ENCODE peak calls at places on chromosomes 13 and 19, in ten cellular contexts. Z is prostate gland, I is GM12878, E is transverse colon, R is GM12892, J is upper lobe of left lung, M is GM12891, B is suprapubic skin, G is breast epithelium, A is endothelial cell of umbilical vein. S is an unnamed sample.

GRCh38 chr13:112042496-112042895 is 24.5 kb upstream of the SOX1 start:
- DNase-seq in Z (no peak), I (no peak), E (no peak), R (no peak), J (no peak), M (no peak), B (no peak), G (no peak), A (no peak), S (no peak)

GRCh38 chr13:60759499-60759898 is 362.5 kb downstream of the TDRD3 start:
- DNase-seq in Z (peak; percentile 13), I (no peak), E (no peak), R (no peak), J (peak; percentile 22), M (no peak), B (no peak), G (no peak), A (peak; percentile 96), S (no peak)

GRCh38 chr13:106649495-106649894 is 81.6 kb upstream of the ARGLU1 start:
- DNase-seq in Z (no peak), I (no peak), E (peak; percentile 56), R (no peak), J (no peak), M (no peak), B (no peak), G (no peak), A (no peak), S (no peak)

GRCh38 chr19:17450264-17451075 is 2.0 kb upstream of the TMEM221 start:
- DNase-seq in Z (no peak), I (no peak), E (no peak), R (no peak), J (no peak), M (no peak), B (no peak), G (no peak), A (no peak), S (no peak)

GRCh38 chr19:15563325-15563794 is 51.7 kb upstream of the CYP4F8 start:
- DNase-seq in Z (peak; percentile 53), I (no peak), E (peak; percentile 54), R (no peak), J (no peak), M (no peak), B (no peak), G (no peak), A (no peak), S (no peak)

GRCh38 chr13:83117046-83117445 is 765.2 kb downstream of the SLITRK1 start:
- DNase-seq in Z (no peak), I (no peak), E (no peak), R (no peak), J (no peak), M (no peak), B (no peak), G (no peak), A (no peak), S (no peak)

GRCh38 chr13:27920677-27921420 is 1.0 kb downstream of the PDX1 start:
- DNase-seq in Z (no peak), I (no peak), E (no peak), R (peak; percentile 22), J (no peak), M (no peak), B (no peak), G (no peak), A (no peak), S (no peak)

GRCh38 chr19:1355974-1356865 is 27.5 kb upstream of the NDUFS7 start:
- DNase-seq in Z (peak; percentile 38), I (no peak), E (peak; percentile 43), R (no peak), J (no peak), M (no peak), B (no peak), G (no peak), A (peak; percentile 33), S (no peak)

GRCh38 chr19:43774103-43774939 is 6.5 kb downstream of the KCNN4 start:
- DNase-seq in Z (no peak), I (no peak), E (peak; percentile 78), R (no peak), J (peak; percentile 65), M (no peak), B (no peak), G (no peak), A (peak; percentile 70), S (peak; percentile 83)

GRCh38 chr13:50527612-50528509 is 315.6 kb downstream of the DLEU7 start:
- DNase-seq in Z (no peak), I (no peak), E (no peak), R (no peak), J (peak; percentile 36), M (no peak), B (no peak), G (no peak), A (no peak), S (no peak)

GRCh38 chr13:97332725-97333124 is 101.2 kb upstream of the RAP2A start:
- DNase-seq in Z (no peak), I (no peak), E (no peak), R (no peak), J (no peak), M (no peak), B (no peak), G (no peak), A (no peak), S (no peak)

GRCh38 chr13:72246396-72246795 is 379.4 kb upstream of the DACH1 start:
- DNase-seq in Z (no peak), I (no peak), E (no peak), R (no peak), J (no peak), M (no peak), B (no peak), G (no peak), A (no peak), S (no peak)

GRCh38 chr13:108269601-108270328 is at the start of gene TNFSF13B:
- DNase-seq in Z (no peak), I (peak; percentile 74), E (peak; percentile 57), R (peak; percentile 14), J (peak; percentile 68), M (peak; percentile 20), B (no peak), G (no peak), A (peak; percentile 18), S (peak; percentile 93)

GRCh38 chr13:51804295-51805172 is 571 bp upstream of the DHRS12 start:
- DNase-seq in Z (peak; percentile 28), I (no peak), E (peak; percentile 53), R (no peak), J (no peak), M (no peak), B (peak; percentile 71), G (peak; percentile 50), A (no peak), S (peak; percentile 83)

GRCh38 chr19:57410748-57411671 is at the start of gene ZNF17:
- DNase-seq in Z (peak; percentile 95), I (peak; percentile 75), E (peak; percentile 94), R (peak; percentile 90), J (peak; percentile 95), M (peak; percentile 88), B (peak; percentile 95), G (peak; percentile 92), A (peak; percentile 95), S (peak; percentile 97)
- TF ChIP-seq POLR2A in Z (peak; percentile 24), I (peak; percentile 73), E (peak; percentile 35), R (peak; percentile 74), J (no peak), M (peak; percentile 61), B (no peak), G (no peak), A (no peak), S (no peak)

DNA sequence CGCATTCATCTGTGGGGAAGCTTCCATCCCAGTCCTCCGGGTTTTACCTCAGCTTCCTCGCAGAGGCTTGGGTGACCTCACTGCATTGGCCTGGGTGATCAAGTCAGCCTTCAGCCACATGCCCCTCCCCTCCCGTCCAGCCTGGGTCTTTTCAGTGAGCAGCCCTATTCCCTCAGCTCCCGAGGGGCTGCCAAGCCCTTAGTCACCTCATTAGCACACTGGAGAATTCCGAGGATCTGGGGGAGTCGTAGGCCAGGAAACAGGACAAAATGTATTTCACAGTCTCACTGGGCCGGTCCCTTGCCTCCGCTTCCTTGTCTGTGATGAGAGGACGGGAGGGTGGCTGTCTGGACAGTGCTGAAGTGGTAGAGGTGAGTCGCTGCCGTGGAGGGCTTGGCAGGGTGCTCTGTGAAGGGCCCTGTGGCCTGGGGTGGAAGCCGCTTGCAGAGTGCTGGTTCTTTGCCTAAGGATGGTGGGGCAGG is 19.9 kb downstream of the KDM4B start:
- DNase-seq in Z (no peak), I (no peak), E (peak; percentile 45), R (no peak), J (no peak), M (no peak), B (peak; percentile 84), G (no peak), A (no peak), S (no peak)
- TF ChIP-seq POLR2AphosphoS5 in Z (no peak), I (no peak), E (peak; percentile 53), R (no peak), J (peak; percentile 72), M (no peak), B (no peak), G (no peak), A (no peak), S (peak; percentile 56)

GRCh38 chr19:38649305-38650179 is 2.1 kb downstream of the ACTN4 start:
- DNase-seq in Z (peak; percentile 82), I (no peak), E (peak; percentile 86), R (no peak), J (peak; percentile 72), M (no peak), B (no peak), G (peak; percentile 86), A (peak; percentile 20), S (peak; percentile 85)
- TF ChIP-seq POLR2A in Z (peak; percentile 67), I (no peak), E (peak; percentile 94), R (no peak), J (no peak), M (no peak), B (no peak), G (peak; percentile 37), A (peak; percentile 31), S (no peak)

DNA sequence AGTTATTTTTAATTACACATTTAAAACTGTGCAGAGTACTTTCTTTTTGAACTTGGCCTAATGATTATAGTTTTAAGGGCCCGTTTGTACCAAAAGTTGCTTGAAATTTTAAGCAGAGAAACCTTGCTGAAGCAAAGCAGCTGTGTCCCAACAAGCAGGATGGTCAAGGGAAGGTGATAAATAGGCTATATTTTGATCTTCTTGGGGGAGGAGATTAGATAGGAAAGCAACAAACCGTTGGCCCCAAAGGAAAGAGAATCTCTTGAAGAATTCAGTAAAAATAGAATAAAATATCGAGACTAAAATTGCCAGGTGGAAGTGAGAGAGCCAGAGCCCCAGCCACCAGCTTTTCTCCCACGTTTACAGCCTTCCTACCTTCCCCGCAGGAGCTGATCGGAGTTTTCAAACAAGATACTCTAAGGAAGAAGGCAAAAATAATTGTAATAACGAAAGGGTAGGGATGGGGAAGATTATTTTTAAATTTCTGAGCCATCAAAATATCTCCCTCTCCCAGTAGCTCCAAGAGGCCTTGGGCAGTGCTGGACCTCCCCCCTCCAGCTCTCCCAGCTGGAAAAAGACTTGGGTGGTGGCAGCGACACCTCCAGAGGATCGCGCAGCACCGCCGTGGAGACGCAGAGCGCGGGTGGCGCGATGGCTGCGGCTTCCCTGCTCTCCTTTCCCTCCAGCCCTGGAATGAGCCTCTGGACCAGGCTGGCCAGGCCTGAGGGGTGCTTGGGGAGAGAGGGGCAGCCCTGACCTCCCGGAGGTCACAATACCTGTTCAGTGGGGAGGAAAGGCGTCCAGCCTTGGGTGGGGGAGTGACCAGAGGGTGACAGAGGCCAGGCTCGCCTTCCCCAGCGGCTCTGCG is 5.8 kb downstream of the ZIC2 start:
- DNase-seq in Z (no peak), I (no peak), E (no peak), R (no peak), J (no peak), M (no peak), B (no peak), G (no peak), A (no peak), S (no peak)
- TF ChIP-seq POLR2AphosphoS5 in Z (no peak), I (no peak), E (no peak), R (no peak), J (no peak), M (no peak), B (no peak), G (no peak), A (no peak), S (no peak)

S was measured in spleen.